ENCODE peak calls at places on chromosome 16, in five cellular contexts. One of them, this sample, is unnamed.

GRCh38 chr16:13866073-13866472 is 53.9 kb upstream of the ERCC4 start:
- DNase-seq in neural crest cell: peak
- DNase-seq in AML-193: peak
- DNase-seq in fibroblast of pulmonary artery: peak
- DNase-seq in stimulated activated CD8-positive, alpha-beta memory T cell treated with anti-CD3 and anti-CD28 coated beads, Interleukin-12 subunit alpha, Interleukin-12 subunit beta, amount 100 ng/mL, for 4 hours: no peak
- DNase-seq in this sample: peak

GRCh38 chr16:31696968-31697743 is 169.5 kb downstream of the AHSP start:
- DNase-seq in neural crest cell: no peak
- DNase-seq in AML-193: peak
- DNase-seq in fibroblast of pulmonary artery: peak
- DNase-seq in stimulated activated CD8-positive, alpha-beta memory T cell treated with anti-CD3 and anti-CD28 coated beads, Interleukin-12 subunit alpha, Interleukin-12 subunit beta, amount 100 ng/mL, for 4 hours: no peak
- DNase-seq in this sample: peak

GRCh38 chr16:56691885-56692284 is 9.6 kb downstream of the MT1X start:
- DNase-seq in neural crest cell: no peak
- DNase-seq in AML-193: no peak
- DNase-seq in fibroblast of pulmonary artery: peak
- DNase-seq in stimulated activated CD8-positive, alpha-beta memory T cell treated with anti-CD3 and anti-CD28 coated beads, Interleukin-12 subunit alpha, Interleukin-12 subunit beta, amount 100 ng/mL, for 4 hours: no peak
- DNase-seq in this sample: peak

GRCh38 chr16:3670711-3671110 is 16.2 kb downstream of the DNASE1 start:
- DNase-seq in neural crest cell: no peak
- DNase-seq in AML-193: no peak
- DNase-seq in fibroblast of pulmonary artery: no peak
- DNase-seq in stimulated activated CD8-positive, alpha-beta memory T cell treated with anti-CD3 and anti-CD28 coated beads, Interleukin-12 subunit alpha, Interleukin-12 subunit beta, amount 100 ng/mL, for 4 hours: no peak
- DNase-seq in this sample: no peak

GRCh38 chr16:77898671-77899211 is 110.4 kb downstream of the VAT1L start:
- DNase-seq in neural crest cell: no peak
- DNase-seq in AML-193: no peak
- DNase-seq in fibroblast of pulmonary artery: peak
- DNase-seq in stimulated activated CD8-positive, alpha-beta memory T cell treated with anti-CD3 and anti-CD28 coated beads, Interleukin-12 subunit alpha, Interleukin-12 subunit beta, amount 100 ng/mL, for 4 hours: no peak
- DNase-seq in this sample: peak

GRCh38 chr16:11743308-11744074 is 834 bp upstream of the TXNDC11 start:
- DNase-seq in neural crest cell: no peak
- DNase-seq in AML-193: peak
- DNase-seq in fibroblast of pulmonary artery: peak
- DNase-seq in stimulated activated CD8-positive, alpha-beta memory T cell treated with anti-CD3 and anti-CD28 coated beads, Interleukin-12 subunit alpha, Interleukin-12 subunit beta, amount 100 ng/mL, for 4 hours: peak
- DNase-seq in this sample: peak

GRCh38 chr16:68696514-68696913 is 40.6 kb upstream of the CDH1 start:
- DNase-seq in neural crest cell: no peak
- DNase-seq in AML-193: no peak
- DNase-seq in fibroblast of pulmonary artery: no peak
- DNase-seq in stimulated activated CD8-positive, alpha-beta memory T cell treated with anti-CD3 and anti-CD28 coated beads, Interleukin-12 subunit alpha, Interleukin-12 subunit beta, amount 100 ng/mL, for 4 hours: no peak
- DNase-seq in this sample: no peak

GRCh38 chr16:67649494-67649931 is 4.6 kb downstream of the CARMIL2 start:
- DNase-seq in neural crest cell: no peak
- DNase-seq in AML-193: no peak
- DNase-seq in fibroblast of pulmonary artery: no peak
- DNase-seq in stimulated activated CD8-positive, alpha-beta memory T cell treated with anti-CD3 and anti-CD28 coated beads, Interleukin-12 subunit alpha, Interleukin-12 subunit beta, amount 100 ng/mL, for 4 hours: no peak
- DNase-seq in this sample: no peak

GRCh38 chr16:70694088-70694487 is 8.2 kb upstream of the MTSS2 start:
- DNase-seq in neural crest cell: no peak
- DNase-seq in AML-193: no peak
- DNase-seq in fibroblast of pulmonary artery: peak
- DNase-seq in stimulated activated CD8-positive, alpha-beta memory T cell treated with anti-CD3 and anti-CD28 coated beads, Interleukin-12 subunit alpha, Interleukin-12 subunit beta, amount 100 ng/mL, for 4 hours: no peak
- DNase-seq in this sample: peak

This sample was measured in astrocyte.